ENCODE peak calls at places on chromosomes 4 and X, in ten cellular contexts. A is mesothelial cell of epicardium; I is stimulated activated CD4-positive, alpha-beta T cell treated with anti-CD3 and anti-CD28 coated beads, Interleukin-2, amount 100 ng/mL, for 48 hours; Q is endodermal cell; F is HepG2; E is NCI-H446; M is bronchial epithelial cell; V is coronary artery; W is pancreas; O is GM12891. P is an unnamed sample.

GRCh38 chr4:97208749-97209148 is 934.5 kb downstream of the STPG2 start:
- DNase-seq in V (no peak), I (no peak), O (no peak), M (no peak), F (no peak), E (no peak), W (no peak), A (no peak), Q (no peak), P (no peak)

GRCh38 chr4:47566975-47567374 is 81.9 kb downstream of the ATP10D start:
- DNase-seq in A (no peak), I (no peak), Q (no peak), V (no peak), O (no peak), M (no peak), F (no peak), W (no peak), E (no peak), P (no peak)

GRCh38 chr4:54902261-54902660 is 223.1 kb downstream of the KDR start:
- DNase-seq in F (no peak), I (no peak), M (peak), Q (no peak), W (no peak), V (no peak), O (no peak), E (no peak), A (no peak), P (no peak)

GRCh38 chr4:31089815-31090214 is 369.6 kb downstream of the PCDH7 start:
- DNase-seq in I (no peak), W (no peak), F (no peak), M (peak), Q (no peak), V (no peak), A (no peak), E (peak), O (no peak), P (no peak)

GRCh38 chr4:152126233-152126632 is 365.4 kb upstream of the GATB start:
- DNase-seq in O (no peak), I (no peak), A (no peak), Q (no peak), W (no peak), E (no peak), V (no peak), M (no peak), F (no peak), P (no peak)

GRCh38 chrX:75181721-75182120 is 25.6 kb upstream of the ABCB7 start:
- DNase-seq in I (no peak), V (no peak), A (no peak), W (no peak), M (peak), Q (no peak), O (no peak), E (no peak), F (no peak), P (no peak)

GRCh38 chr4:11650801-11651596 is 222.3 kb upstream of the HS3ST1 start:
- DNase-seq in Q (no peak), E (no peak), I (no peak), A (no peak), F (no peak), M (peak), W (no peak), V (no peak), O (no peak), P (no peak)

GRCh38 chr4:143084566-143084965 is 100.2 kb upstream of the USP38 start:
- DNase-seq in V (no peak), W (no peak), A (no peak), O (no peak), M (no peak), E (no peak), Q (peak), I (no peak), F (no peak), P (no peak)

GRCh38 chrX:109667986-109668385 is 43.0 kb upstream of the KCNE5 start:
- DNase-seq in O (no peak), V (no peak), A (no peak), W (no peak), M (no peak), F (no peak), I (no peak), E (no peak), Q (no peak), P (no peak)

GRCh38 chr4:41213563-41214157 is 682 bp downstream of the APBB2 start:
- DNase-seq in E (no peak), O (peak), I (no peak), Q (no peak), W (peak), A (peak), M (no peak), V (no peak), F (no peak), P (no peak)

GRCh38 chr4:167111622-167112021 is 122.7 kb downstream of the SPOCK3 start:
- DNase-seq in O (no peak), A (no peak), I (no peak), E (no peak), W (no peak), V (no peak), M (peak), F (no peak), Q (no peak), P (no peak)

GRCh38 chrX:40169193-40170086 is 71.7 kb upstream of the BCOR start:
- DNase-seq in A (no peak), Q (peak), V (peak), M (peak), W (peak), F (peak), I (peak), O (no peak), E (no peak), P (peak)

GRCh38 chr4:182540496-182540895 is 297.3 kb downstream of the TENM3 start:
- DNase-seq in I (no peak), A (no peak), Q (no peak), F (no peak), W (no peak), V (no peak), O (no peak), M (no peak), E (no peak), P (no peak)

GRCh38 chr4:7156273-7157139 is 35.8 kb upstream of the SORCS2 start:
- DNase-seq in W (peak), V (peak), A (no peak), M (no peak), E (no peak), I (no peak), O (no peak), Q (peak), F (no peak), P (no peak)

GRCh38 chr4:60296381-60296780 is 903.7 kb upstream of the ADGRL3 start:
- DNase-seq in Q (no peak), W (no peak), E (no peak), F (no peak), V (no peak), M (no peak), A (no peak), O (no peak), I (no peak), P (no peak)

P was measured in stimulated activated naive B cell treated with anti-CD40 and anti-IgM and Interleukin-4, amounts not matched to agents 10 μg/mL and 1 μg/mL and 100 μg/mL, for 72 hours.